ENCODE peak calls at places on chromosome 16, in nine cellular contexts. E is body of pancreas; W is activated CD8-positive, alpha-beta T cell treated with anti-CD3 and anti-CD28 coated beads for 36 hours; B is suprapubic skin; G is HFFc6; Q is GM06990; F is C1 segment of cervical spinal cord; V is NCI-H1048; I is H1. S is an unnamed sample.

GRCh38 chr16:89033304-89033703 is 56.3 kb upstream of the CBFA2T3 start:
- DNase-seq in E (no peak), W (no peak), B (peak), G (no peak), Q (no peak), F (no peak), V (no peak), I (no peak), S (no peak)

GRCh38 chr16:69438465-69438864 is 14.0 kb downstream of the CYB5B start:
- DNase-seq in E (no peak), W (no peak), B (no peak), G (no peak), Q (peak), F (no peak), V (no peak), I (no peak), S (no peak)

GRCh38 chr16:58464916-58465731 is 34.8 kb upstream of the NDRG4 start:
- DNase-seq in E (no peak), W (no peak), B (no peak), G (no peak), Q (no peak), F (no peak), V (no peak), I (no peak), S (no peak)

GRCh38 chr16:8866884-8867482 is 1.8 kb downstream of the CARHSP1 start:
- DNase-seq in E (no peak), W (no peak), B (no peak), G (no peak), Q (no peak), F (no peak), V (no peak), I (no peak), S (no peak)

GRCh38 chr16:56606688-56607618 is 1.4 kb upstream of the MT2A start:
- DNase-seq in E (peak), W (peak), B (peak), G (peak), Q (no peak), F (peak), V (no peak), I (no peak), S (no peak)

GRCh38 chr16:9049241-9049640 is 42.2 kb upstream of the HAPSTR1 start:
- DNase-seq in E (no peak), W (no peak), B (no peak), G (peak), Q (no peak), F (no peak), V (no peak), I (no peak), S (no peak)

GRCh38 chr16:79128706-79129105 is 471.8 kb downstream of the MAF start:
- DNase-seq in E (no peak), W (no peak), B (no peak), G (no peak), Q (no peak), F (no peak), V (no peak), I (no peak), S (no peak)

GRCh38 chr16:29784157-29784556 is 6.1 kb downstream of the ZG16 start:
- DNase-seq in E (no peak), W (peak), B (no peak), G (no peak), Q (no peak), F (no peak), V (no peak), I (no peak), S (no peak)

GRCh38 chr16:13036600-13036999 is 135.2 kb downstream of the SHISA9 start:
- DNase-seq in E (peak), W (peak), B (no peak), G (no peak), Q (no peak), F (no peak), V (no peak), I (no peak), S (no peak)

GRCh38 chr16:69243479-69243878 is 56.5 kb downstream of the SNTB2 start:
- DNase-seq in E (no peak), W (no peak), B (no peak), G (peak), Q (no peak), F (no peak), V (no peak), I (no peak), S (no peak)

GRCh38 chr16:75198135-75198600 is 8.8 kb downstream of the CTRB2 start:
- DNase-seq in E (no peak), W (no peak), B (peak), G (no peak), Q (no peak), F (no peak), V (no peak), I (no peak), S (no peak)

GRCh38 chr16:56372013-56372634 is 53.2 kb downstream of the AMFR start:
- DNase-seq in E (no peak), W (peak), B (no peak), G (no peak), Q (no peak), F (no peak), V (no peak), I (no peak), S (no peak)

GRCh38 chr16:54651440-54651839 is 279.2 kb upstream of the IRX5 start:
- DNase-seq in E (no peak), W (no peak), B (no peak), G (no peak), Q (no peak), F (no peak), V (no peak), I (peak), S (no peak)

GRCh38 chr16:77199211-77199610 is at the start of gene SYCE1L:
- DNase-seq in E (no peak), W (no peak), B (no peak), G (no peak), Q (no peak), F (no peak), V (no peak), I (no peak), S (no peak)

GRCh38 chr16:8948069-8948593 is 15.6 kb downstream of the USP7 start:
- DNase-seq in E (no peak), W (no peak), B (no peak), G (no peak), Q (no peak), F (no peak), V (no peak), I (no peak), S (no peak)

GRCh38 chr16:19130852-19131808 is 17.4 kb downstream of the ITPRIPL2 start:
- DNase-seq in E (peak), W (no peak), B (no peak), G (peak), Q (no peak), F (peak), V (no peak), I (no peak), S (no peak)

GRCh38 chr16:88287219-88287618 is 95.5 kb upstream of the ZNF469 start:
- DNase-seq in E (no peak), W (peak), B (no peak), G (no peak), Q (no peak), F (no peak), V (no peak), I (no peak), S (no peak)

GRCh38 chr16:69771651-69771967 is 9.5 kb downstream of the WWP2 start:
- DNase-seq in E (no peak), W (no peak), B (no peak), G (no peak), Q (no peak), F (no peak), V (no peak), I (no peak), S (no peak)

GRCh38 chr16:19167710-19168172 is 299 bp upstream of the SYT17 start:
- DNase-seq in E (peak), W (peak), B (no peak), G (peak), Q (peak), F (peak), V (no peak), I (peak), S (peak)

GRCh38 chr16:48492131-48492530 is 106.9 kb upstream of the SIAH1 start:
- DNase-seq in E (no peak), W (no peak), B (no peak), G (no peak), Q (no peak), F (no peak), V (no peak), I (no peak), S (no peak)

GRCh38 chr16:19655242-19655777 is 62.7 kb downstream of the KNOP1 start:
- DNase-seq in E (no peak), W (no peak), B (no peak), G (no peak), Q (no peak), F (no peak), V (no peak), I (no peak), S (no peak)

GRCh38 chr16:1154291-1154886 is 1.5 kb downstream of the CACNA1H start:
- DNase-seq in E (no peak), W (no peak), B (no peak), G (no peak), Q (no peak), F (no peak), V (no peak), I (no peak), S (no peak)

S was measured in effector memory CD8-positive, alpha-beta T cell.